ENCODE peak calls at places on chromosome 1, in eight cellular contexts. S, L, H, O, E, A, T and U are unnamed samples.

GRCh38 chr1:75811211-75811981 is 14.7 kb downstream of the MSH4 start:
- DNase-seq in H (no peak), E (peak; percentile 47), S (no peak), L (no peak), T (no peak), A (no peak), O (peak; percentile 21), U (no peak)

GRCh38 chr1:193625255-193625654 is 438.8 kb upstream of the B3GALT2 start:
- DNase-seq in L (no peak), H (no peak), E (no peak), S (no peak), A (no peak), O (no peak), T (no peak), U (no peak)

GRCh38 chr1:46687095-46687659 is 15.5 kb downstream of the TEX38 start:
- DNase-seq in E (peak; percentile 71), O (peak; percentile 80), L (no peak), S (peak; percentile 65), H (no peak), T (no peak), A (peak; percentile 82), U (peak; percentile 97)

GRCh38 chr1:93257889-93258288 is 77.4 kb downstream of the CCDC18 start:
- DNase-seq in E (no peak), L (no peak), H (no peak), T (no peak), A (no peak), S (no peak), O (no peak), U (no peak)

GRCh38 chr1:181551249-181551648 is 67.9 kb downstream of the CACNA1E start:
- DNase-seq in E (peak; percentile 32), O (no peak), L (peak; percentile 79), H (no peak), A (no peak), T (no peak), S (no peak), U (peak; percentile 37)

GRCh38 chr1:10629816-10630571 is 155.2 kb downstream of the PEX14 start:
- DNase-seq in S (no peak), O (no peak), H (no peak), T (no peak), L (no peak), A (peak; percentile 75), E (no peak), U (no peak)

GRCh38 chr1:223711173-223711572 is 1.2 kb upstream of the CAPN2 start:
- DNase-seq in L (no peak), E (peak; percentile 60), H (no peak), A (no peak), T (no peak), O (no peak), S (peak; percentile 38), U (peak; percentile 69)

GRCh38 chr1:212470059-212470458 is 37.3 kb downstream of the NENF start:
- DNase-seq in E (peak; percentile 99), H (no peak), O (no peak), S (peak; percentile 96), L (no peak), A (peak; percentile 87), T (no peak), U (peak; percentile 50)

GRCh38 chr1:79587229-79587628 is 580.7 kb upstream of the ADGRL4 start:
- DNase-seq in T (no peak), A (no peak), H (no peak), O (no peak), L (no peak), E (no peak), S (no peak), U (no peak)

GRCh38 chr1:70386121-70386520 is 24.9 kb upstream of the CTH start:
- DNase-seq in L (no peak), E (no peak), T (no peak), O (no peak), A (no peak), S (no peak), H (no peak), U (no peak)

GRCh38 chr1:45787905-45788304 is 15.5 kb upstream of the MAST2 start:
- DNase-seq in A (no peak), H (no peak), T (no peak), E (no peak), S (no peak), L (no peak), O (no peak), U (no peak)

GRCh38 chr1:35452086-35452485 is 105.1 kb downstream of the KIAA0319L start:
- DNase-seq in O (peak; percentile 85), E (peak; percentile 21), A (no peak), T (no peak), L (no peak), S (peak; percentile 88), H (no peak), U (peak; percentile 24)

GRCh38 chr1:228217551-228218344 is 9.9 kb downstream of the OBSCN start:
- DNase-seq in A (no peak), L (no peak), E (no peak), O (no peak), H (no peak), S (no peak), T (peak; percentile 59), U (peak; percentile 5)

GRCh38 chr1:27993241-27993640 is 33.5 kb downstream of the XKR8 start:
- DNase-seq in L (no peak), S (no peak), A (no peak), H (no peak), O (peak; percentile 73), E (no peak), T (no peak), U (no peak)

GRCh38 chr1:243926803-243927245 is 76.8 kb upstream of the AKT3 start:
- DNase-seq in S (peak; percentile 85), T (no peak), A (no peak), O (peak; percentile 96), E (peak; percentile 98), H (no peak), L (peak; percentile 36), U (no peak)

GRCh38 chr1:162357681-162358266 is 18.9 kb downstream of the SPATA46 start:
- DNase-seq in H (peak; percentile 41), O (peak; percentile 22), A (no peak), L (peak; percentile 79), T (peak; percentile 68), S (peak; percentile 70), E (no peak), U (peak; percentile 57)

GRCh38 chr1:41462680-41463004 is 21.8 kb downstream of the EDN2 start:
- DNase-seq in H (no peak), O (no peak), T (no peak), A (no peak), E (no peak), L (no peak), S (no peak), U (no peak)
- H3K9ac ChIP-seq in H (no peak overlapping the region), O (no peak overlapping the region), T (no peak overlapping the region), A (no peak overlapping the region), E (no peak overlapping the region), L (no peak overlapping the region), S (no peak overlapping the region), U (no peak overlapping the region)

DNA sequence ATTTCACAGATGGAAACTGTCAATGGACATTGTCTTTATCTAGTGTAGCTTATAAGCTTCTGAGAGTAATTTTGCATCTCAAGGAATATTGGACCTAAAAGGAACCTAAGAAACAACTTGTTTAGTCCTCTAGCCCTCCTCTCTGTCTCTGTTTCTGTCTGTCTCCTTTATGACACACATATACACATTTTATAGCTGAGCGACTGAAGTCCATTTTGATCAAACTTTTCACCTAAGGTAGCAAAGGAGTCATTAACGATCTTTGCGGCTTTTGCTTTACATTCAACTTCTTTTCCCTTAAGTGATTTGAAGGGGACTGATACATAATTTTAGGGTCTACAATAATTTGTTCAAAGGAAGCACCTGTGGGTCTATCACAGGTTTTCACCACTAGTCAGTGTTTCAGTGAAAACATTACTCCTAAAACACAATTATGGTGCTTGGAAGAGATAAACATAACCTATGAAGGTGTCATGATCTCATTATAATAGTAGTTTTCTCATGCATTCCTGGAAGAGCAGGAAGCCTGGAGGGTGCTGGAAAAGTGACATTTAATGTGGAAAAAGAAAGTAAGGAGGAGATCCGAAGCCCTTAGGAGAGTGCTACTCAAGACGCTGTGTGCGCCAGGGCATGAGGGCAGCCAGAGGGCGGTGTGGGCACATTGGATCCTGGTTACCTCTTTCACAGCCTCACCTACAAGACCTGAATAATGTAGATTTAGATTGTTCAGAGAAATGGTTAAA is 248.6 kb downstream of the DNM3 start:
- DNase-seq in H (peak; percentile 69), S (no peak), A (peak; percentile 76), E (peak; percentile 47), L (peak; percentile 67), T (no peak), O (peak; percentile 67), U (peak; percentile 70)
- H3K9ac ChIP-seq in H (no peak overlapping the region), S (no peak overlapping the region), A (no peak overlapping the region), E (no peak overlapping the region), L (no peak overlapping the region), T (no peak overlapping the region), O (no peak overlapping the region), U (no peak overlapping the region)

DNA sequence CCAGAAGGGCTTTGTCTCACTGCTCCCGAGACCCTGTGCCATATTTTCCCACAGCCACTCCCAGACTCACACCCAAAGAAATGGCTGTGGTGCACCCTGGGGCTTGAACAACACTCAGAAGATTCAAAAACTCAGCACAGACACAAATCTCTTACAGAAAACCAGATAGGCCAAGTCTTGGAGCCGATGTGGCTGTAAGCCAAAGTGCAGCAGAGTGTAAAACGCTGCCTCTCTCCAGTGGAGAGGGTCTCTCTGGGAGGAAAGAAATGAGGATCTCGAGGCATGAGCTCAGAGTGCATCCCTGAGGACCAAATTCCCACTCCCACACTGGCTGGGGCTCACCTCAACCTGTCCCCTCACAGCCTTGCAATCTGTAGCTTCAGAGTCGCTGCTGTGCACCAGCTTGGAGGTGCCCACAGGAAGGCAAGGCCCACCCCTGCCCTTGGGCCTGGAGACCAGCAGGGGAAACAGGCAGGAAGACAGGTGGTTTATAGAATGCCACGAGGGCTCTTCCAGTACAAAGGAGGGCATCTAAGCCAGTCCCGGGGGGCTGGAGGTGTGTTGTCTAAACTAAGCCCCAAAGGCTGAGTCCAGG is 171.3 kb upstream of the AJAP1 start:
- DNase-seq in H (no peak), T (no peak), E (no peak), O (no peak), L (no peak), A (no peak), S (no peak), U (no peak)
- H3K9ac ChIP-seq in H (no peak overlapping the region), T (no peak overlapping the region), E (no peak overlapping the region), O (no peak overlapping the region), L (no peak overlapping the region), A (no peak overlapping the region), S (no peak overlapping the region), U (no peak overlapping the region)

GRCh38 chr1:92084651-92085050 is 4.5 kb downstream of the BTBD8 start:
- DNase-seq in E (no peak), L (no peak), A (no peak), T (no peak), O (no peak), H (no peak), S (no peak), U (no peak)

GRCh38 chr1:92091625-92092024 is 11.5 kb downstream of the BTBD8 start:
- DNase-seq in O (no peak), E (no peak), H (no peak), S (no peak), T (no peak), L (no peak), A (no peak), U (no peak)

GRCh38 chr1:92085727-92086126 is 5.6 kb downstream of the BTBD8 start:
- DNase-seq in A (no peak), E (no peak), H (no peak), T (no peak), L (peak; percentile 9), S (peak; percentile 6), O (no peak), U (no peak)

DNA sequence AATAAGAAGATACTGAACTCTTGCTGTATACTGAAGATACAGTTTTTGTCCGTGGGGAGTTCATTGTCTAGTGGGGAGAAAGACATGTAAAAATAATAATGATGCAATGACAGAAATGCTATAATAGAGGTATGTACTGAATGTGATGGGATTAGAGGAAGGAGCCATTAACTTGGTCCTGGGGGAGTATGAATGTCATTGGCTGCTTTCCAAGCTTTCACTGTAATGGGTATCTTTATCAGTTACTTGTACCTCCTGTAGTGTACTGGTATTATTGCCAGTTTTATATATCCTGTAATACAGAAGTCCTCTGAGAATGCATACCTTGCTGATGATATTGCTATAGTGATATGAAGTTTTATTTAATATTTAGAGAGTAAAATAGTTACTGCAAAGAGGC is 7.4 kb downstream of the BTBD8 start:
- DNase-seq in E (no peak), O (no peak), L (no peak), S (peak; percentile 14), A (no peak), H (no peak), T (no peak), U (no peak)
- H3K9ac ChIP-seq in E (no peak overlapping the region), O (no peak overlapping the region), L (no peak overlapping the region), S (no peak overlapping the region), A (no peak overlapping the region), H (no peak overlapping the region), T (no peak overlapping the region), U (no peak overlapping the region)